ENCODE peak calls at places on chromosomes 5 and 9, in seven cellular contexts. F is fibroblast of mammary gland, Y is fibroblast of lung, S is tibial artery, G is lower leg skin, B is HFF-Myc, U is brain microvascular endothelial cell. Q is an unnamed sample.

GRCh38 chr5:170896779-170897178 is 35.0 kb downstream of the RANBP17 start:
- DNase-seq in Y (peak), G (no peak), F (peak), B (no peak), S (no peak), U (peak), Q (peak)

GRCh38 chr5:59813761-59814562 is 79.6 kb downstream of the PDE4D start:
- DNase-seq in U (peak), F (peak), S (no peak), Y (peak), G (no peak), B (no peak), Q (peak)

GRCh38 chr5:151615431-151615830 is 24.3 kb upstream of the FAT2 start:
- DNase-seq in S (no peak), G (no peak), B (no peak), U (no peak), F (no peak), Y (peak), Q (no peak)

GRCh38 chr9:126965541-126966428 is 51.2 kb downstream of the RALGPS1 start:
- DNase-seq in S (peak), Y (peak), G (peak), F (peak), U (peak), B (peak), Q (peak)

GRCh38 chr5:175382171-175382570 is 61.8 kb downstream of the DRD1 start:
- DNase-seq in G (no peak), U (no peak), Y (no peak), B (no peak), F (no peak), S (no peak), Q (no peak)

GRCh38 chr5:142749321-142749720 is 20.9 kb upstream of the ARHGAP26 start:
- DNase-seq in U (peak), Y (peak), G (no peak), B (no peak), S (no peak), F (peak), Q (peak)

GRCh38 chr9:106890621-106891020 is 27.7 kb downstream of the ZNF462 start:
- DNase-seq in Y (no peak), G (no peak), F (peak), B (no peak), S (no peak), U (no peak), Q (no peak)

GRCh38 chr9:36665921-36666429 is 93.3 kb downstream of the MELK start:
- DNase-seq in G (no peak), Y (peak), F (no peak), S (no peak), B (no peak), U (peak), Q (no peak)

GRCh38 chr9:98795970-98796363 is 388 bp downstream of the ANKS6 start:
- DNase-seq in S (no peak), F (no peak), U (no peak), G (peak), B (no peak), Y (no peak), Q (no peak)

GRCh38 chr5:133251296-133252132 is 199.7 kb downstream of the HSPA4 start:
- DNase-seq in U (no peak), B (no peak), G (no peak), S (no peak), Y (no peak), F (no peak), Q (no peak)

GRCh38 chr5:57764479-57765089 is 282.0 kb upstream of the ACTBL2 start:
- DNase-seq in U (no peak), G (no peak), F (no peak), B (no peak), S (no peak), Y (no peak), Q (no peak)

GRCh38 chr5:95808686-95809413 is 13.7 kb downstream of the GLRX start:
- DNase-seq in U (peak), F (peak), S (peak), G (peak), Y (no peak), B (peak), Q (peak)

GRCh38 chr5:143837306-143837848 is 25.4 kb downstream of the HMHB1 start:
- DNase-seq in Y (peak), G (no peak), U (peak), B (peak), S (no peak), F (peak), Q (peak)

GRCh38 chr9:96323169-96323568 is 21.2 kb upstream of the HSD17B3 start:
- DNase-seq in S (no peak), B (no peak), G (no peak), Y (no peak), U (no peak), F (no peak), Q (no peak)

GRCh38 chr9:78278177-78278777 is 18.6 kb upstream of the PSAT1 start:
- DNase-seq in G (no peak), F (peak), B (no peak), S (no peak), Y (peak), U (no peak), Q (peak)

GRCh38 chr5:68798877-68799276 is 294.9 kb upstream of the SLC30A5 start:
- DNase-seq in U (no peak), S (no peak), Y (no peak), B (no peak), F (peak), G (no peak), Q (no peak)

GRCh38 chr9:88983865-88984542 is 7.3 kb upstream of the S1PR3 start:
- DNase-seq in G (peak), F (no peak), U (no peak), B (no peak), S (no peak), Y (no peak), Q (no peak)

GRCh38 chr5:39668980-39669379 is 244.2 kb upstream of the DAB2 start:
- DNase-seq in F (no peak), U (no peak), B (no peak), G (no peak), S (no peak), Y (no peak), Q (no peak)

GRCh38 chr9:8456327-8456726 is 656.7 kb upstream of the DMAC1 start:
- DNase-seq in G (no peak), Y (no peak), U (no peak), S (no peak), F (peak), B (no peak), Q (peak)

GRCh38 chr5:2068515-2068914 is 185.8 kb upstream of the IRX4 start:
- DNase-seq in U (no peak), B (no peak), Y (no peak), S (no peak), G (no peak), F (no peak), Q (no peak)

GRCh38 chr5:150647275-150648251 is 7.1 kb downstream of the SYNPO start:
- DNase-seq in S (peak), Y (no peak), G (no peak), B (no peak), F (no peak), U (no peak), Q (no peak)

GRCh38 chr5:38370341-38371100 is 112.2 kb downstream of the EGFLAM start:
- DNase-seq in U (peak), G (no peak), F (no peak), Y (no peak), B (no peak), S (no peak), Q (no peak)

GRCh38 chr9:33164138-33164809 is 2.9 kb downstream of the B4GALT1 start:
- DNase-seq in B (no peak), S (no peak), U (no peak), F (peak), G (peak), Y (no peak), Q (no peak)

GRCh38 chr5:139872052-139872766 is 76.6 kb downstream of the PSD2 start:
- DNase-seq in S (no peak), Y (no peak), F (no peak), B (no peak), U (no peak), G (no peak), Q (no peak)

GRCh38 chr5:157672976-157673375 is 1.6 kb downstream of the C5orf52 start:
- DNase-seq in B (no peak), S (no peak), Y (no peak), G (peak), U (no peak), F (no peak), Q (no peak)

GRCh38 chr5:147451125-147451524 is 58.7 kb downstream of the DPYSL3 start:
- DNase-seq in G (no peak), S (no peak), B (no peak), F (no peak), U (no peak), Y (no peak), Q (no peak)

DNA sequence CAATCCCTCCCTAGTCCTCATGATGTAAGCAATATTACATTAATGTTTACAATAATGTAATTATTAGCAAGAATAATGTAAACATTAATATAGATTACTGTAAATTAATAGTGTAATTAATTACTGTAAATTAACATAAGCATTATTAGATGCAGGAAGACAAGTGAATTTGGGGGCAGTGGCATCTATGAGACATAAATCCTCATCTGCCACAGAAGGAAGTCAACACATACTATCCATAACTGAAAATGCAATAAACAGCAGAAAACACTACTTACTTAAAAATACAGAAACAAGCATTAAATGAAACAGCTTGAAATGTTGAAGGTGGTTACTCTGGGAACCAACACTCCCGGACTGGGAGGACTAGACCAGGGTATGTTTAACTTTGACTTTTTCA is 685 bp upstream of the NIPSNAP3A start:
- DNase-seq in Y (no peak), U (no peak), F (no peak), S (no peak), G (no peak), B (no peak), Q (no peak)
- H3K4me3 ChIP-seq in Y (peak), U (peak), F (peak), S (peak), G (no peak), B (peak), Q (peak)

DNA sequence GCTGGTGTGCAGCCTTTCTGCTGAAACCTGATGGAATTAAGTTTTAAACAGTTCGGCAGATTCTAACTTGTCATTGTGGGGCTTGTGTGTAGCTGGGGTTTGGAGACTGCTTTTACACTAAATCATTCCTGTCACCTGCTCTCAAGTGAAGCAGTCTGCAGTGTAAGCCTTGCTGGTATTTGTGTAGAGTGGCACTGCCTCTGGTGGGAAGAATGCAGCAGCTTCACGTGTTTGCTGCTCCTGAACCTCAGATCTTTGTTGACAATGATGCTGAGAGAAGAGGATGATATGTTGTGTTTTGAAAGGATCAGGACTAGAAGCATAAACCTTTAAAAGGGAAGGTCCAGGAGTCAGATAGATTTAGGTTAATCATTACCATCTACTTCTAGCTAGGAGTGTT is 88.1 kb downstream of the KDM4C start:
- DNase-seq in G (no peak), Y (peak), F (no peak), U (no peak), S (no peak), B (no peak), Q (no peak)
- TF ChIP-seq CTCF in G (no peak), Y (peak), F (peak), U (peak), S (no peak), B (peak), Q (peak)

DNA sequence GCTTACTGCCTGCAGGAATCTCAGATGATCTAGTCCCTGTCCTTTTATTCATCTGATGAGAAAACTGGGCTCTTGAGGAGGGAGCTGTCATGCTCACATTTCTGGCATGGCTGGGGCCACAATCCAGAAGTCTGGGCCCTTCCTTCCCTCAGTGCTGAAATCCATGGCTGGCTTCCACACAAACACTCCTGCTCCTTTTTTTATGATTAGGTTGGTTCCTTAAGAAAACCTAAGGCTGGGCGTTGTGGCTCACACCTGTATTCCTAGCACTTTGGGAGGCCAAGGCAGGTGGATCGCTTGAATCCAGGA is 1.3 kb downstream of the ACER2 start:
- DNase-seq in B (no peak), Y (no peak), S (no peak), U (no peak), G (no peak), F (no peak), Q (no peak)
- H3K4me3 ChIP-seq in B (peak), Y (no peak), S (peak), U (no peak), G (no peak), F (peak), Q (no peak)

GRCh38 chr5:96934291-96934694 is 1.6 kb upstream of the LNPEP start:
- DNase-seq in S (no peak), U (no peak), G (no peak), B (no peak), Y (peak), F (peak), Q (no peak)

GRCh38 chr5:96933764-96934163 is 2.1 kb upstream of the LNPEP start:
- DNase-seq in F (no peak), Y (no peak), U (no peak), S (no peak), G (no peak), B (no peak), Q (no peak)

GRCh38 chr5:96934695-96935555 is 955 bp upstream of the LNPEP start:
- DNase-seq in B (peak), U (peak), S (peak), G (peak), F (peak), Y (peak), Q (peak)

GRCh38 chr5:96935556-96936430 is at the start of gene LNPEP:
- DNase-seq in G (peak), Y (peak), U (peak), F (peak), S (peak), B (peak), Q (peak)

GRCh38 chr5:96936431-96937221 is 746 bp downstream of the LNPEP start:
- DNase-seq in B (no peak), U (no peak), G (peak), S (peak), Y (peak), F (peak), Q (no peak)
- TF ChIP-seq CTCF in B (no peak), U (peak), G (no peak), S (no peak), Y (no peak), F (no peak), Q (no peak)

GRCh38 chr9:136698681-136699246 is 11.5 kb upstream of the AGPAT2 start:
- DNase-seq in S (no peak), G (no peak), U (no peak), B (no peak), Y (no peak), F (no peak), Q (no peak)

GRCh38 chr9:136695955-136696354 is 8.7 kb upstream of the AGPAT2 start:
- DNase-seq in Y (no peak), U (no peak), S (no peak), B (no peak), F (no peak), G (no peak), Q (no peak)

GRCh38 chr9:136697821-136698526 is 10.7 kb upstream of the AGPAT2 start:
- DNase-seq in G (no peak), S (no peak), Y (no peak), U (no peak), F (no peak), B (no peak), Q (no peak)

GRCh38 chr9:136696502-136696901 is 9.2 kb upstream of the AGPAT2 start:
- DNase-seq in B (no peak), Y (no peak), S (no peak), U (no peak), G (no peak), F (no peak), Q (no peak)

GRCh38 chr9:136697146-136697820 is 10.0 kb upstream of the AGPAT2 start:
- DNase-seq in B (no peak), G (no peak), S (no peak), F (peak), U (no peak), Y (no peak), Q (no peak)
- H3K4me3 ChIP-seq in B (no peak), G (no peak), S (no peak), F (no peak), U (no peak), Y (no peak), Q (no peak)

DNA sequence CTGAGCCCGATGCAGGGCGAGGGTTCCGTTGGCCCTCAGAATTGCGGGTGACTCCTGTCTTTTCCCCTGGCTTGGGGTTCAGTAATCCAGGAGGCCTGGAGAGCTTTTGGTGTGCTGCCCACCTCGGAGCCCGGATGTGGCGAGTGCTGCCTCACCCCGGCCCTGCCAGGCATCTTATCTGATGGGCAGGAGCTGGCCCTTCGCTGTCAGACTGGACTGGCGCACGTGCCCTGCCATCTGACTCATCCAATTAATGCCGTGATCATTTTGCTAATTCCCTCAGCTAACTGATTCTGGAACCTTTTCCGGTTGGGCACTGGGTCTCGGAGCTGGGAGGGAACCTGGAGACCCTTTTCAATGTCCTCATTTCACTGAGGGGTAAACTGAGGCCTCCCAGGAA is 34.6 kb downstream of the RXRA start:
- DNase-seq in U (no peak), G (no peak), B (no peak), Y (peak), S (peak), F (no peak), Q (no peak)
- TF ChIP-seq CTCF in U (no peak), G (no peak), B (no peak), Y (no peak), S (no peak), F (no peak), Q (no peak)

GRCh38 chr5:119301210-119301609 is 54.6 kb upstream of the TNFAIP8 start:
- DNase-seq in F (no peak), B (no peak), G (no peak), S (no peak), Y (no peak), U (no peak), Q (no peak)

GRCh38 chr5:119304439-119304838 is 51.4 kb upstream of the TNFAIP8 start:
- DNase-seq in G (no peak), Y (peak), F (peak), S (no peak), U (no peak), B (no peak), Q (peak)

GRCh38 chr5:119301947-119302346 is 53.9 kb upstream of the TNFAIP8 start:
- DNase-seq in B (no peak), G (no peak), F (peak), U (no peak), Y (no peak), S (no peak), Q (no peak)

GRCh38 chr5:119302449-119302848 is 53.4 kb upstream of the TNFAIP8 start:
- DNase-seq in B (no peak), Y (no peak), F (no peak), S (no peak), G (no peak), U (no peak), Q (no peak)

DNA sequence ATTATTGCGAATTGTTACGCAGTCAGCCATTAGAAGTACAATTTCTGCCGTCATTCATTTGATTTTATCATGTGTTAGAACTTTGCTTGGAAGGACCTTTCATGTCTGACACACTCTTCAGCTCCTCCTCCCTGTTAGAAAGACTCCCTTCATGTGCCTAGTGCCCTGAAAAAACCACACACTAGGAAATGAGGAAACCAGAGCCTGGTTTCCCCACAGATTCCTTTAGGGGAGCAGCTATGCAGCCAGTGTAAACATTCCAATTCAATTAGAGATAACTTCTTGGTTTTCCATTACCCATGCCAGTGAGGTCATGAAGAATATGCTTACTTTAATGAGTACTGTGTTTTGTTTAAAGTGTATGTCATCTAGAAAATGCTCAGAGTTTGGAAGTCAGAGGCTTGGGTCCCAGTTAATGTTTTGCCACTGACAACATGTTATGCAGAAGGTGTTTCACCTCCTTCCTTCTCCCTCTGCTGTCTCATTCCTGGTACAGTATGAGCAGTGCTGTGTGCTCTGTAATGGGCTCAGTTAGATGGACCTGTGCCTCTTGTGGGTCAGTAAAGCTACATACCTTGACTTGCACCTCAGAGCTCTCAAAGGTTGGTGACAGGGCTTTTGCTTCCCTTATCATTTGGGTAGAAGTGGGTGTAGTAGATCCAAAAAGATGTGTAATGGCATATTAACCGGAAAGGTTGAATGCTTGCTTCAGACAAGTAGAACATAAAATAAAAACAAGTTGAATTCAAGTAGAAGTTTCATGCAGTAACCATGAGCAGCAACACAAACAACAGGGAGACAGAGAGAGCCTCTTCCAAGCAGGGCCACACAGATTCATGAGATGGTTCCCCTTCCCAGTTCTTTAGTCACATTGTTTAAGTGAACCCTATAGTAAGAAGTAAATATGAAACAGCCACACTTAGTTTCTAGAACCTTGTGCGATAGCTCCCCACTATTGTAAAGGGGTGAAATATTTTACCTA is 52.6 kb upstream of the TNFAIP8 start:
- DNase-seq in U (peak), S (no peak), B (peak), Y (peak), F (peak), G (no peak), Q (peak)
- H3K4me3 ChIP-seq in U (no peak), S (no peak), B (no peak), Y (no peak), F (no peak), G (no peak), Q (no peak)

Q was measured in foreskin fibroblast.